ENCODE peak calls at places on chromosome 7, in eight cellular contexts. B is tibial nerve, U is A549, P is epithelial cell of esophagus, J is osteoblast, V is body of pancreas, I is GM12865, R is lung. Z is an unnamed sample.
A peak's percentile ranks its signal among the peaks of the same experiment; 100 is the strongest.

GRCh38 chr7:33590902-33591301 is 314.4 kb upstream of the BMPER start:
- DNase-seq in U (no peak), V (no peak), P (peak; percentile 69), B (no peak), J (no peak), I (no peak), R (no peak), Z (no peak)

GRCh38 chr7:140316165-140316661 is 82.1 kb downstream of the SLC37A3 start:
- DNase-seq in P (peak; percentile 98), J (peak; percentile 94), B (peak; percentile 58), U (peak; percentile 79), V (peak; percentile 71), R (peak; percentile 78), I (no peak), Z (peak; percentile 58)

GRCh38 chr7:42650171-42650570 is 261.7 kb downstream of the C7orf25 start:
- DNase-seq in R (no peak), J (no peak), V (no peak), I (no peak), P (no peak), U (no peak), B (no peak), Z (no peak)

GRCh38 chr7:92425311-92425947 is 21.9 kb upstream of the GATAD1 start:
- DNase-seq in P (no peak), J (no peak), I (peak; percentile 41), B (no peak), U (peak; percentile 66), R (no peak), V (peak; percentile 62), Z (no peak)

GRCh38 chr7:21946228-21946709 is 570 bp upstream of the CDCA7L start:
- DNase-seq in R (no peak), B (no peak), I (no peak), V (no peak), J (no peak), P (no peak), U (peak; percentile 6), Z (peak; percentile 54)

GRCh38 chr7:137006293-137006692 is 137.8 kb downstream of the CHRM2 start:
- DNase-seq in P (no peak), R (no peak), B (no peak), V (no peak), I (no peak), U (no peak), J (no peak), Z (no peak)

GRCh38 chr7:28383949-28384348 is 28.4 kb upstream of the CREB5 start:
- DNase-seq in U (no peak), J (peak; percentile 57), P (no peak), I (no peak), R (no peak), V (no peak), B (no peak), Z (no peak)

GRCh38 chr7:85030893-85031292 is 156.0 kb downstream of the SEMA3D start:
- DNase-seq in R (no peak), B (no peak), I (peak; percentile 22), U (peak; percentile 28), J (peak; percentile 14), V (no peak), P (peak; percentile 52), Z (no peak)

GRCh38 chr7:1825877-1826741 is 156.0 kb downstream of the ELFN1 start:
- DNase-seq in P (no peak), V (no peak), B (no peak), R (no peak), I (no peak), J (peak; percentile 15), U (no peak), Z (no peak)

GRCh38 chr7:937851-938484 is 16.5 kb downstream of the ADAP1 start:
- DNase-seq in R (no peak), B (no peak), J (no peak), I (no peak), P (no peak), U (no peak), V (no peak), Z (no peak)

GRCh38 chr7:44921607-44922350 is 36.4 kb upstream of the PURB start:
- DNase-seq in V (peak; percentile 95), B (peak; percentile 99), I (peak; percentile 88), J (peak; percentile 93), P (peak; percentile 77), R (peak; percentile 94), U (peak; percentile 70), Z (peak; percentile 100)

GRCh38 chr7:43870316-43870715 is 999 bp upstream of the MRPS24 start:
- DNase-seq in V (no peak), I (no peak), B (no peak), R (no peak), J (peak; percentile 68), P (no peak), U (no peak), Z (no peak)

GRCh38 chr7:43871064-43871463 is 1.7 kb upstream of the MRPS24 start:
- DNase-seq in J (no peak), P (no peak), R (no peak), B (no peak), V (no peak), U (no peak), I (no peak), Z (no peak)

GRCh38 chr7:43876266-43876665 is 6.9 kb upstream of the MRPS24 start:
- DNase-seq in P (no peak), V (no peak), J (no peak), R (no peak), U (no peak), I (no peak), B (no peak), Z (no peak)

GRCh38 chr7:43872401-43873165 is 3.3 kb upstream of the MRPS24 start:
- DNase-seq in U (no peak), V (no peak), J (peak; percentile 97), P (peak; percentile 89), R (no peak), B (peak; percentile 67), I (no peak), Z (peak; percentile 35)

GRCh38 chr7:43873300-43873699 is 4.0 kb upstream of the MRPS24 start:
- DNase-seq in P (peak; percentile 85), R (no peak), V (peak; percentile 41), J (peak; percentile 89), U (peak; percentile 9), I (no peak), B (peak; percentile 70), Z (peak; percentile 46)
- TF ChIP-seq CTCF in P (no peak), R (no peak), V (no peak), J (no peak), U (no peak), I (no peak), B (no peak), Z (no peak)

DNA sequence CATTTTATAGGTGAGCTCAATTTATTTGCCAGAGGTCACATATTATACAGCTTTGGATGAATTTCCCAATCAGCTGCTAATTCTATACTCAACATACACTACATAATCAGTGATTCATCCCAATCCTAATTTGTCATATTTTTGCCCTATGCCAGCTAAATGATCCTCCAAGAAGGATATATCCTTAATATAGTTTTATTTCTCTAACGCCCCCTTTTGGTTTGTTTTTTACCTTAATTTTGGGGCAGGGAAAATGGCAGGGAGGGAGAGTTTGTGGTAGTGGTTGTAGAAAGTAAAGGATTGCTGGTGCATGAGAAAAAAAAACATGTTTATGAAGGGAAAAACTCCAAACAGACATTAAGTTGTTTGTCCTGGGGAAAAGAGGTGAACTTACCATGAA is 31.9 kb downstream of the WASL start:
- DNase-seq in R (no peak), V (no peak), U (no peak), P (peak; percentile 22), B (no peak), J (no peak), I (no peak), Z (no peak)
- TF ChIP-seq CTCF in R (no peak), V (no peak), U (no peak), P (no peak), B (no peak), J (peak; percentile 5), I (no peak), Z (no peak)

GRCh38 chr7:18877874-18878273 is 239.6 kb downstream of the TWIST1 start:
- DNase-seq in J (no peak), B (no peak), P (no peak), U (no peak), I (no peak), V (no peak), R (no peak), Z (no peak)

GRCh38 chr7:18874875-18875274 is 242.6 kb downstream of the TWIST1 start:
- DNase-seq in I (no peak), B (no peak), R (no peak), V (no peak), J (no peak), P (no peak), U (no peak), Z (no peak)

GRCh38 chr7:18872344-18872743 is 245.1 kb downstream of the TWIST1 start:
- DNase-seq in J (no peak), B (no peak), V (no peak), P (no peak), U (no peak), R (no peak), I (no peak), Z (no peak)

DNA sequence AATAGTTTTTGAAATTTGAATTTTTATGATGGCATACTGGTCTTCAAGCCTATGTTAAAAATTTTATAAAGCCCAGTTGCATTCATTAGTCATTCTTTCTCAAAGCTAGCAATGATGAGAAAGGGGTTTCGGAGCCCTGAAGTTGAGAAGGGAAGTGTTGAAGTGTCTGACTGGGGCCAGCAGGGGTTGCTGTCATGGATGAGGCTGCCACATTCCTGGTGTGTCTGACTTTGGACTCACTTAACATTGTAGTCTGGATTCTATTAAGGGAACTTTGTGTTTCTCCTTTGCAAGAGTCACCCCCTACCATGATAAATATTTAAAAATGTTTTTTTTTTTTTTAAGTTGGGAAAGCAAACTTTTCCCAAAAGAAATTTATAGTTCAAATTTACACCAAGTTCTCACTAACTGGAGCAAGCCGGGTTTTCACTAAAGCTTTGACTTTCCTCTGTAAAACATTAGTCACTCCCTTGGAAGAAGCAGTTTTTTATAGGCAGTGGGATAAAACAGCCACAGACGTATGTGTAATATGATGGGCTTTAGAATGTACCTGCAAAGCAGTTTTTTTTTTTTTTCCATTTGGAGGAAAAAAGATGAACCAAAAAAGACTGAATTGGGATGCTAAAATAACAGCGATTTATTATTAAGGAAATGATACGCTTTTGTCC is 243.6 kb downstream of the TWIST1 start:
- DNase-seq in I (no peak), P (peak; percentile 21), U (no peak), V (no peak), R (no peak), B (no peak), J (peak; percentile 17), Z (no peak)
- TF ChIP-seq CTCF in I (peak; percentile 3), P (peak; percentile 50), U (no peak), V (no peak), R (no peak), B (no peak), J (peak; percentile 68), Z (no peak)

DNA sequence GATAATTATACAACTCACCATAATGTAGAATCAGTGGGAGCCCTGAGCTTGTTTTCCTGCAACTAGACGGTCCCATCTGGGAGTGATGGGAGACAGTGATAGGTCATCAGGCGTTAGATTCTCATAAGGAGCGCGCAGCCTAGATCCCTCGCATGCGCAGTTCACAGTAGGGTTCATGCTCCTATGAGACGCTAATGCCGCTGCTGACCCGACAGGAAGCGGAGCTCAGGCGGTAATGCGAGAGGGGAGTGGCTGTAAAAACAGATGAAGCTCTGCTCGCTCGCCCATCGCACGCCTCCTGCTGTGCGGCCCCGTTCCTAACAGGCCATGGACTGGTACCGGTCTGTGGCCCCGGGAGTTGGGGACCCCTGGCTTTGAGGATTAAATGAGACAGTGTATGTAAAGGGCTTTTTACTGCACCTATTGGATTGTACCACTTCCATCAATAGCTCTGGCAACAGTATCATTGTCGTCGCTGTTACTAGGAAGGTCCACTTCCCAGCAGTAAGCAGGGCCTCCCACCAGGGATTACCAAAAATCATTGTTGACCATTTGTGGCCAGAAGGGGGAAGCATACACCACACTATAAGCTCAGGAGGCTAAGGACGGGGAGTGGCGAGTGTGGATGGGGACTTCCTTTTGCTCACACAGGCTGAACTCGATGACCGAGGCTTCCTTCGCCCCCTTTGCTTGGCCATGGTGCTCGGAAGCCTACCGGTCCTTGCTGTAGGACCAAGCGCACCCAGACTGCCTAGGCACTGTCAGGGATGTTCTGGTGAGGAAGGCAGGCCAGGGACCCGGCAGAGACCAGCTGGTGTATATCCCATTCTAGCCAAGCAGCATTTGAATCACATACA is 26.4 kb downstream of the AKR1B1 start:
- DNase-seq in B (peak; percentile 90), R (peak; percentile 79), P (peak; percentile 89), V (peak; percentile 86), J (peak; percentile 92), U (peak; percentile 99), I (peak; percentile 92), Z (peak; percentile 65)
- TF ChIP-seq CTCF in B (peak; percentile 64), R (peak; percentile 80), P (peak; percentile 63), V (peak; percentile 94), J (peak; percentile 89), U (peak; percentile 100), I (peak; percentile 63), Z (peak; percentile 73)

Z was measured in omental fat pad.